ENCODE peak calls at places on chromosomes 6 and 20, in seven cellular contexts. T, X, Q, B, G, Z and I are unnamed samples.

GRCh38 chr6:35512740-35513139 is at the start of gene TULP1:
- DNase-seq in T (no peak), X (no peak), Q (no peak), B (no peak), G (no peak), Z (no peak), I (no peak)

GRCh38 chr20:37630161-37630560 is 63.7 kb upstream of the CTNNBL1 start:
- DNase-seq in T (no peak), X (no peak), Q (no peak), B (no peak), G (no peak), Z (no peak), I (no peak)

GRCh38 chr6:35945650-35946025 is 24.7 kb upstream of the SRPK1 start:
- DNase-seq in T (no peak), X (no peak), Q (no peak), B (no peak), G (no peak), Z (no peak), I (no peak)

GRCh38 chr6:135901776-135902524 is 50.4 kb downstream of the PDE7B start:
- DNase-seq in T (no peak), X (no peak), Q (no peak), B (peak; percentile 60), G (no peak), Z (no peak), I (no peak)

GRCh38 chr6:162404926-162405325 is 322.6 kb downstream of the PRKN start:
- DNase-seq in T (no peak), X (no peak), Q (no peak), B (no peak), G (no peak), Z (no peak), I (no peak)

GRCh38 chr20:6702144-6702543 is 65.3 kb upstream of the BMP2 start:
- DNase-seq in T (no peak), X (no peak), Q (no peak), B (no peak), G (peak; percentile 94), Z (no peak), I (no peak)

GRCh38 chr6:110039996-110040383 is 61.9 kb downstream of the GPR6 start:
- DNase-seq in T (peak; percentile 84), X (no peak), Q (peak; percentile 49), B (no peak), G (peak; percentile 40), Z (peak; percentile 12), I (no peak)

GRCh38 chr6:161635975-161636374 is 362.1 kb upstream of the AGPAT4 start:
- DNase-seq in T (no peak), X (no peak), Q (no peak), B (no peak), G (no peak), Z (no peak), I (no peak)

GRCh38 chr6:85585741-85586140 is 7.9 kb downstream of the SNX14 start:
- DNase-seq in T (no peak), X (no peak), Q (no peak), B (no peak), G (no peak), Z (no peak), I (no peak)

GRCh38 chr6:89050155-89050554 is 30.4 kb upstream of the PNRC1 start:
- DNase-seq in T (no peak), X (no peak), Q (no peak), B (peak; percentile 44), G (no peak), Z (peak; percentile 30), I (no peak)
- TF ChIP-seq POLR2A in T (no peak), X (no peak), Q (no peak), B (no peak), G (no peak), Z (no peak), I (no peak)

GRCh38 chr6:18501313-18502013 is 114.3 kb downstream of the RNF144B start:
- DNase-seq in T (peak; percentile 82), X (peak; percentile 77), Q (no peak), B (no peak), G (no peak), Z (peak; percentile 5), I (no peak)

GRCh38 chr6:18504232-18504596 is 117.1 kb downstream of the RNF144B start:
- DNase-seq in T (no peak), X (no peak), Q (no peak), B (no peak), G (no peak), Z (no peak), I (no peak)

GRCh38 chr6:18506387-18507017 is 119.4 kb downstream of the RNF144B start:
- DNase-seq in T (no peak), X (no peak), Q (no peak), B (no peak), G (no peak), Z (no peak), I (no peak)

GRCh38 chr6:18503187-18503586 is 116.0 kb downstream of the RNF144B start:
- DNase-seq in T (no peak), X (no peak), Q (no peak), B (no peak), G (no peak), Z (no peak), I (no peak)

GRCh38 chr6:18503588-18504231 is 116.6 kb downstream of the RNF144B start:
- DNase-seq in T (no peak), X (no peak), Q (peak; percentile 55), B (peak; percentile 32), G (peak; percentile 83), Z (peak; percentile 76), I (peak; percentile 18)
- TF ChIP-seq POLR2A in T (no peak), X (no peak), Q (no peak), B (no peak), G (no peak), Z (no peak), I (no peak)

DNA sequence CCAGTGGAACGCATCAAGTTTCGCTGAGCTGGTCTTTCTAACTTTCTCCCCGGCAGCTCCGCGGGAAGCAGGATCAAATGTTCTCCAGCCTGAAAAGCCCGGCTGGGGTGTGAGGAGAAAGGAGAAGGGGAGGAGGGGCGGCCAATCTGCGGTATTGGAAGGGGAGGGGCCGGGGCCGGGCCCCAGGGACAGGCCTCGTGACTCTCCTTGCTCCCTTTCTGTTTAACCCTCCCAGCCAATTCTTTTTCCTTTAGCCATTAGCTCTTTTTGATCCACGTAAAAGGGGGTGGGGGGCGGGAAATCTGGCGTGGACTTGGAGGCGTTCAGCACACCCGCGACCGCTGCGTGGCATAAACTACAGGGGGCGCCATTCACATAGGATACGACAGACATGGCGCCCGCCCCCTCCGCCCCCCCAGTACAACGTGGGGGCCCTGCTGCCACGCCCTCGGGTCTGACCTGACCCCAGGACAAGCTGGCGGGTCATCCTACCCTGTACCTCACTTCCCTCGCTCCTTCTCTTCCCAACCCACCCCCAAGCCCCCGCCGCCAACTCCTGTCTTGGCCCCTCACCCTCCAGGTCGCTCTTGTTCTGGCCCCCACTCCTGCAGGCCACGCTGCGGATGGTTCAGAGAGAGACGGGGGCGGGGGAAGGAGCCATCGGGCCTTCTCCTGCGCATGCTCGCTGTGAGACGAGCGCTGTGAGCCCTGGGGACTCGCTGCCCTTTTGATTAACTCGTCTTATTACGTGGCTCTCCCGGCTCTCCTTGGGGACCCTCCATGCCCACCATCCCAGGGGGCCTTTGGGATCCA is 7.8 kb upstream of the MDGA1 start:
- DNase-seq in T (peak; percentile 90), X (peak; percentile 86), Q (peak; percentile 62), B (peak; percentile 86), G (peak; percentile 82), Z (peak; percentile 77), I (no peak)
- TF ChIP-seq POLR2A in T (no peak), X (no peak), Q (no peak), B (no peak), G (no peak), Z (no peak), I (no peak)

GRCh38 chr6:160163425-160163824 is 41.8 kb downstream of the SLC22A1 start:
- DNase-seq in T (no peak), X (no peak), Q (no peak), B (no peak), G (no peak), Z (no peak), I (no peak)
- TF ChIP-seq POLR2A in T (no peak), X (no peak), Q (no peak), B (no peak), G (no peak), Z (no peak), I (no peak)

DNA sequence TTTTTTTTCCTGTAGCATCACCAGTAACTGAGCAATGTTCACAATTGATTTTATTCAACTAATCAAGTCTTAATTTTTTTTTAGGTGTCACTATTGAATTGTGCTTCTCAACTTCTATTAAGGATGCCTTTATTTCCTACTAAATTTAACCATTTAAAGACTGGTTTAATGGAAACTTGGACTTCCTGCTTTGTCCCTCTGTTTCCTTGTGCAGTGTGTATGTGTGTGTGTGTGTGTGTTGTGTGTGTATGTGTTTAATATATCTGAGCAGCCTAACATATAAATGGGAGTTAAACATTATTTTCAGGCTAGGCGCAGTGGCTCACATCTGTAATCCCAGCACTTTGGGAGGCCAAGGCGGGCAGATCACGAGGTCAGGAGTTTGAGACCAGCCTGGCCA is 1.8 kb downstream of the SERPINB6 start:
- DNase-seq in T (no peak), X (no peak), Q (no peak), B (no peak), G (no peak), Z (no peak), I (no peak)
- TF ChIP-seq POLR2A in T (no peak), X (no peak), Q (no peak), B (no peak), G (no peak), Z (no peak), I (no peak)

GRCh38 chr20:49415005-49415663 is 67.3 kb downstream of the KCNB1 start:
- DNase-seq in T (no peak), X (no peak), Q (no peak), B (peak; percentile 46), G (no peak), Z (no peak), I (no peak)

GRCh38 chr20:49415664-49416044 is 66.8 kb downstream of the KCNB1 start:
- DNase-seq in T (no peak), X (no peak), Q (no peak), B (no peak), G (no peak), Z (no peak), I (no peak)

GRCh38 chr20:49412254-49412653 is 70.2 kb downstream of the KCNB1 start:
- DNase-seq in T (no peak), X (no peak), Q (no peak), B (no peak), G (no peak), Z (no peak), I (no peak)

GRCh38 chr20:49412953-49413352 is 69.5 kb downstream of the KCNB1 start:
- DNase-seq in T (no peak), X (no peak), Q (no peak), B (no peak), G (no peak), Z (no peak), I (no peak)

GRCh38 chr20:49413677-49414076 is 68.8 kb downstream of the KCNB1 start:
- DNase-seq in T (no peak), X (no peak), Q (no peak), B (no peak), G (no peak), Z (no peak), I (no peak)
- TF ChIP-seq POLR2A in T (no peak), X (no peak), Q (no peak), B (no peak), G (no peak), Z (no peak), I (no peak)